ENCODE peak calls at places on chromosomes 11 and 22, in five cellular contexts. B is adrenal gland, U is lower leg skin, X is NB4, W is Peyer's patch. Q is an unnamed sample.

GRCh38 chr11:64071849-64072248 is 36.1 kb downstream of the FLRT1 start:
- DNase-seq in B (no peak), U (no peak), X (no peak), W (no peak), Q (no peak)

GRCh38 chr22:41449321-41449720 is 2.7 kb upstream of the TOB2 start:
- DNase-seq in B (no peak), U (peak; percentile 34), X (no peak), W (no peak), Q (no peak)

GRCh38 chr11:107951105-107951504 is 22.9 kb downstream of the RAB39A start:
- DNase-seq in B (no peak), U (no peak), X (no peak), W (no peak), Q (no peak)

GRCh38 chr11:100849009-100849913 is 162.2 kb downstream of the ARHGAP42 start:
- DNase-seq in B (no peak), U (no peak), X (no peak), W (no peak), Q (peak; percentile 97)

GRCh38 chr11:128420943-128421342 is 166.4 kb downstream of the ETS1 start:
- DNase-seq in B (no peak), U (no peak), X (peak; percentile 43), W (no peak), Q (peak; percentile 95)

GRCh38 chr11:3226846-3227567 is 5.2 kb downstream of the MRGPRE start:
- DNase-seq in B (no peak), U (no peak), X (no peak), W (no peak), Q (no peak)

GRCh38 chr11:108666373-108666772 is 1.5 kb downstream of the DDX10 start:
- DNase-seq in B (no peak), U (no peak), X (peak; percentile 30), W (no peak), Q (no peak)

GRCh38 chr22:43449205-43449830 is 37.5 kb downstream of the MPPED1 start:
- DNase-seq in B (no peak), U (no peak), X (peak; percentile 19), W (no peak), Q (no peak)

GRCh38 chr11:47164321-47164720 is 12.4 kb downstream of the ARFGAP2 start:
- DNase-seq in B (no peak), U (no peak), X (no peak), W (no peak), Q (no peak)

GRCh38 chr22:29346659-29347058 is 31.2 kb upstream of the RASL10A start:
- DNase-seq in B (no peak), U (no peak), X (no peak), W (no peak), Q (no peak)

GRCh38 chr11:75323609-75324008 is 27.9 kb downstream of the ARRB1 start:
- DNase-seq in B (no peak), U (no peak), X (no peak), W (no peak), Q (no peak)

GRCh38 chr11:132683602-132684001 is 848.7 kb downstream of the OPCML start:
- DNase-seq in B (no peak), U (no peak), X (no peak), W (no peak), Q (no peak)

GRCh38 chr11:109422755-109423113 is 744 bp downstream of the C11orf87 start:
- DNase-seq in B (peak; percentile 13), U (no peak), X (no peak), W (no peak), Q (no peak)

GRCh38 chr11:27234043-27234668 is 128.9 kb downstream of the CCDC34 start:
- DNase-seq in B (peak; percentile 33), U (peak; percentile 50), X (peak; percentile 99), W (peak; percentile 41), Q (peak; percentile 99)

GRCh38 chr22:30876925-30877553 is 91.5 kb downstream of the MORC2 start:
- DNase-seq in B (peak; percentile 59), U (no peak), X (no peak), W (no peak), Q (peak; percentile 86)

GRCh38 chr11:27468643-27469332 is 3.8 kb downstream of the LGR4 start:
- DNase-seq in B (no peak), U (no peak), X (peak; percentile 22), W (no peak), Q (no peak)

GRCh38 chr11:104534268-104534667 is 364.0 kb downstream of the CASP12 start:
- DNase-seq in B (no peak), U (no peak), X (peak; percentile 77), W (no peak), Q (peak; percentile 51)

GRCh38 chr11:122758974-122759373 is 79.3 kb upstream of the CRTAM start:
- DNase-seq in B (no peak), U (no peak), X (no peak), W (no peak), Q (peak; percentile 66)

GRCh38 chr11:122917311-122917710 is 34.8 kb downstream of the JHY start:
- DNase-seq in B (no peak), U (peak; percentile 25), X (no peak), W (no peak), Q (peak; percentile 52)

GRCh38 chr11:19055016-19055415 is 5.5 kb downstream of the MRGPRX2 start:
- DNase-seq in B (no peak), U (no peak), X (no peak), W (no peak), Q (no peak)

GRCh38 chr11:72445423-72445822 is 11.1 kb upstream of the CLPB start:
- DNase-seq in B (no peak), U (no peak), X (no peak), W (no peak), Q (no peak)

GRCh38 chr22:35728639-35729308 is 11.1 kb downstream of the APOL5 start:
- DNase-seq in B (no peak), U (no peak), X (no peak), W (no peak), Q (no peak)

GRCh38 chr11:123536690-123537437 is 106.8 kb downstream of the GRAMD1B start:
- DNase-seq in B (peak; percentile 62), U (peak; percentile 44), X (no peak), W (no peak), Q (no peak)

GRCh38 chr11:35344990-35345655 is 74.2 kb downstream of the SLC1A2 start:
- DNase-seq in B (no peak), U (no peak), X (peak; percentile 4), W (no peak), Q (no peak)

GRCh38 chr22:22403306-22403705 is 105.2 kb downstream of the ZNF280B start:
- DNase-seq in B (no peak), U (no peak), X (no peak), W (no peak), Q (no peak)

GRCh38 chr11:44621140-44621681 is 55.7 kb downstream of the CD82 start:
- DNase-seq in B (peak; percentile 79), U (peak; percentile 59), X (peak; percentile 69), W (peak; percentile 55), Q (peak; percentile 57)

GRCh38 chr11:3796796-3797328 is 492 bp downstream of the NUP98 start:
- DNase-seq in B (no peak), U (peak; percentile 40), X (no peak), W (no peak), Q (no peak)

GRCh38 chr11:15453211-15453715 is 338.5 kb downstream of the INSC start:
- DNase-seq in B (no peak), U (no peak), X (no peak), W (no peak), Q (no peak)

GRCh38 chr11:95415837-95416288 is 184.9 kb upstream of the SESN3 start:
- DNase-seq in B (no peak), U (no peak), X (no peak), W (no peak), Q (peak; percentile 23)

GRCh38 chr11:94525933-94526332 is 13.7 kb downstream of the C11orf97 start:
- DNase-seq in B (peak; percentile 40), U (peak; percentile 54), X (no peak), W (no peak), Q (peak; percentile 79)

GRCh38 chr11:104529213-104529612 is 365.3 kb upstream of the PDGFD start:
- DNase-seq in B (no peak), U (no peak), X (no peak), W (no peak), Q (no peak)

GRCh38 chr11:66050581-66051231 is 1.5 kb upstream of the SF3B2 start:
- DNase-seq in B (no peak), U (no peak), X (no peak), W (peak; percentile 29), Q (no peak)
- H3K4me3 ChIP-seq in B (no peak overlapping the region), U (no peak overlapping the region), X (peak overlapping the region; percentile 64), W (no peak overlapping the region), Q (no peak overlapping the region)

GRCh38 chr11:289145-289705 is 299 bp downstream of the PGGHG start:
- DNase-seq in B (no peak), U (no peak), X (no peak), W (no peak), Q (no peak)

GRCh38 chr11:289706-290620 is 1.0 kb downstream of the PGGHG start:
- DNase-seq in B (no peak), U (no peak), X (no peak), W (no peak), Q (no peak)

GRCh38 chr11:292211-293121 is 3.5 kb downstream of the PGGHG start:
- DNase-seq in B (no peak), U (no peak), X (no peak), W (no peak), Q (no peak)

GRCh38 chr11:291281-292210 is 2.6 kb downstream of the PGGHG start:
- DNase-seq in B (no peak), U (no peak), X (no peak), W (no peak), Q (no peak)

GRCh38 chr11:290621-291231 is 1.8 kb downstream of the PGGHG start:
- DNase-seq in B (no peak), U (no peak), X (no peak), W (no peak), Q (no peak)
- TF ChIP-seq CTCF in B (no peak), U (no peak), X (no peak), W (no peak), Q (no peak)

GRCh38 chr22:46376096-46376495 is 40.6 kb downstream of the TRMU start:
- DNase-seq in B (no peak), U (no peak), X (no peak), W (no peak), Q (no peak)
- H3K4me3 ChIP-seq in B (no peak overlapping the region), U (no peak overlapping the region), X (no peak overlapping the region), W (no peak overlapping the region), Q (no peak overlapping the region)

GRCh38 chr11:113350646-113351045 is 36.3 kb downstream of the TTC12 start:
- DNase-seq in B (no peak), U (no peak), X (no peak), W (no peak), Q (no peak)

GRCh38 chr11:113351490-113351889 is 36.1 kb upstream of the ANKK1 start:
- DNase-seq in B (no peak), U (no peak), X (no peak), W (no peak), Q (no peak)

GRCh38 chr11:113351061-113351460 is 36.5 kb upstream of the ANKK1 start:
- DNase-seq in B (no peak), U (no peak), X (no peak), W (no peak), Q (no peak)

GRCh38 chr11:113345978-113346377 is 31.6 kb downstream of the TTC12 start:
- DNase-seq in B (no peak), U (no peak), X (no peak), W (no peak), Q (no peak)

DNA sequence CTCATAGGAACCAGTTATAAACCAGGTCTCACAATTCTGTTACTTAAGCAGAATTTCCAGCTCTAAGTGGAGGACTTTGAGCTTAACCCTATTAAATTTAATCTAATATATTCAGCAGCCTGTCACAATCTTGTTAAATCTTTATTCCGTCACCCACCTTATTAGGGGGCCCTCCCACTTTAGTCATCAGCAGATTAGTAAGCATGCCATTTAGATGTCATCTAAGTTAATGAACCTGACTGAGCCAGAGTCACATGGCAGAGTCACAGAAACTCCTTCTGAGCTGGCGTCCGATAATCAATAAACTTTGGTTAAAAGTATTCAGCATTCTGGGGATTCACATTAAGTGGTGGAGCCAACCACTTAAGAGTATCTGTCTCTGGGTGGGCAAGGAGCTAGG is 35.1 kb downstream of the TTC12 start:
- DNase-seq in B (no peak), U (no peak), X (no peak), W (no peak), Q (no peak)
- TF ChIP-seq CTCF in B (no peak), U (no peak), X (no peak), W (no peak), Q (no peak)

Q was measured in fibroblast of the aortic adventitia.